ENCODE peak calls at places on chromosomes 13 and 19, in seven cellular contexts. D is mesendoderm, R is trophoblast cell, V is IMR-90, F is H9, A is mesenchymal stem cell, S is neuronal stem cell. J is an unnamed sample.

GRCh38 chr19:11268783-11269267 is 6.5 kb upstream of the DOCK6 start:
- DNase-seq in S (no peak), A (peak), F (no peak), D (no peak), R (no peak), V (peak), J (no peak)

GRCh38 chr13:47934371-47934770 is 66.7 kb downstream of the SUCLA2 start:
- DNase-seq in S (no peak), D (peak), F (no peak), V (no peak), R (no peak), A (no peak), J (no peak)

GRCh38 chr19:42246143-42246868 is 3.9 kb upstream of the GSK3A start:
- DNase-seq in S (no peak), R (peak), F (peak), D (peak), A (peak), V (peak), J (no peak)

GRCh38 chr19:16394681-16395375 is 70.2 kb downstream of the KLF2 start:
- DNase-seq in R (peak), V (peak), A (no peak), S (no peak), F (no peak), D (no peak), J (no peak)

GRCh38 chr13:110290153-110290552 is 16.8 kb downstream of the COL4A1 start:
- DNase-seq in S (no peak), R (no peak), V (no peak), D (no peak), F (no peak), A (no peak), J (no peak)

GRCh38 chr13:78035500-78035899 is 116.9 kb upstream of the EDNRB start:
- DNase-seq in A (no peak), D (no peak), S (no peak), F (no peak), V (no peak), R (no peak), J (no peak)

GRCh38 chr13:100208596-100208995 is 119.7 kb downstream of the PCCA start:
- DNase-seq in F (no peak), R (no peak), D (no peak), S (no peak), A (no peak), V (peak), J (no peak)

GRCh38 chr13:90803210-90803609 is 544.3 kb upstream of the MIR17HG start:
- DNase-seq in R (no peak), S (no peak), F (no peak), A (no peak), V (no peak), D (no peak), J (no peak)

GRCh38 chr13:112729408-112729807 is 39.6 kb downstream of the ATP11A start:
- DNase-seq in V (no peak), D (peak), S (no peak), A (no peak), R (no peak), F (peak), J (no peak)

GRCh38 chr19:7434391-7434790 is 54.4 kb downstream of the PEX11G start:
- DNase-seq in D (no peak), F (no peak), V (no peak), A (no peak), S (no peak), R (no peak), J (no peak)

GRCh38 chr13:92974905-92975429 is 251.6 kb upstream of the GPC6 start:
- DNase-seq in V (no peak), F (no peak), D (no peak), R (no peak), A (no peak), S (no peak), J (no peak)

GRCh38 chr13:92972751-92973150 is 253.9 kb upstream of the GPC6 start:
- DNase-seq in F (no peak), D (no peak), A (no peak), S (no peak), V (no peak), R (no peak), J (no peak)

DNA sequence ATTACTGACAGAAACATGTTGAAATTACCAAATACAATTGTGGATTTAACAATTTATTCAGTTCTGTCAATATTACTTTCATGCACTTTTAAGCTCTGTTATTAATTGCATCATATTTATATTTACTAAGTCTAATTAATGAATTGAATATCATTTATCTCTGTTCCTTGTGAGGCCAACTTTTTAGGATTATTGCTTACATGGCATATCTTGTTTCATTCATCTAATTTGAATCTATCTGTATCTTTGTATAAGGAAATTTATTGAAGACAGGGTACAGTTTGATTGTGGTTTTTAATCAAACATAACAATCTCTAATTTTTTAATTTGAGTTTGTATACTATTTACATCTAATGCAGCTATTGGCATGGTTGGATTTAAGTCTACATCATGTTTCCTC is 249.9 kb upstream of the GPC6 start:
- DNase-seq in A (no peak), F (no peak), R (no peak), D (no peak), S (no peak), V (no peak), J (no peak)
- H3K23ac ChIP-seq in A (no peak), F (no peak), R (no peak), D (no peak), S (no peak), V (no peak), J (no peak)

DNA sequence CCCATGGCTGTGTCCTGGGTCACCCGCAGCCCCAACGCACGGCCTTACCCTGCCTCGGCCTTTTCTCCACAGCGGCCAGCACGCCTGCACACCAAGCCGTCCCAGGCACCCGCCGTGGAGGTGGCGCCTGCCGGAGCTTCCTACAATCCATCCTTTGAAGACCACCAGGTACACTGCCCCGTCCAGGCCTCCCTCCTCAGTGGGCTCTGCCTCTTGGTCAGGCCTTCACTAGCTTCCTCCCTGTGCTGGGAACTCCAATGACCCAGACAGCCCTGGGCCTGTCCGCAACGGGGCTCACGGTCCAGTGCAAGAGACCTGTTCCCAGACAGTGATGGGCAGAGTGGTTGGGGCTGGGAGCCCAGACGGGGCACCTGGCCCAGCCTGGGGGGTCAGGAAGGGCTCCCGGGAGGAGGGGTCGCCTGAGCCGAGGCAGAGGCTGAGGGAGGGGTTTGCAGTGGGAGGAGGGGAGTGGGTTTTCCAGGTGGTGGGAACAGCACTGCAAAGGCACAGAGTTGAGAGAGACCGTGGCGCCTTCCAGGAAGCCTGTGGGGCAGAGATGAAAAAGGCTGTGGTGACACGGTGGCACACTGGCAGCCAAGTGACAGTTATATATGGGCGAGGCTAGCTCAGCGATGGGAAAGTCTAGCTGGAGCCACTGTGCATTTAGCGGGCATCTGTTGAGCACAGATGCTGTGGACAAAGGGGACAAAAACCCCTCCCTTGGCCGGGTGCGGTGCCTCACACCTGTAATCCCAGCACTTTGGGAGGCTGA is 7.3 kb downstream of the NOP53 start:
- DNase-seq in R (no peak), S (no peak), A (no peak), V (no peak), D (no peak), F (no peak), J (no peak)
- H3K23ac ChIP-seq in R (no peak), S (no peak), A (no peak), V (no peak), D (no peak), F (no peak), J (no peak)

GRCh38 chr13:107473255-107473654 is 742.1 kb downstream of the LIG4 start:
- DNase-seq in F (no peak), S (no peak), R (no peak), V (no peak), D (no peak), A (no peak), J (no peak)
- H3K23ac ChIP-seq in F (no peak), S (no peak), R (no peak), V (no peak), D (no peak), A (no peak), J (no peak)

DNA sequence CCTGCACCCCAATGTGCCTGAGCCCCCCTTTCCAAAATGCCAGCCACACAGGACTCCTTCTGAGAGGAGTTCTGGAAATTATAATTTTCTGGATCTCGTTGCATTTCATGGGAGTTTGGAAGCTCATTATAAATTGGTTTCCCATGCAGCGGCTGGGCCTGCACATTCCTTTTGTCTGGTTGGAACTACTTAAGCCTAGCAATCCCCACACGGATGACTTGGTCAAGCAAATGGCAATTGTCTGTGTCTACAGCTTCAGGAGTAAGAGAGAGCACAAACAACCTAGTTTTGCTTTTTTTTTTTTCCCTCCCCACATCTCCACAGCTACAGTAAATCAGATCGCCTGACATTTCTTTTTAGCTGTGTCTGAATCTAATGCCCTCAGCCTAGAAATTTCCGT is 15.2 kb downstream of the PCDH8 start:
- DNase-seq in V (no peak), F (no peak), S (peak), D (no peak), R (no peak), A (no peak), J (no peak)
- H3K23ac ChIP-seq in V (no peak), F (no peak), S (no peak), D (no peak), R (no peak), A (no peak), J (no peak)

GRCh38 chr19:8641221-8641907 is 10.9 kb downstream of the NFILZ start:
- DNase-seq in A (no peak), F (no peak), V (no peak), D (no peak), R (no peak), S (no peak), J (no peak)
- H3K23ac ChIP-seq in A (no peak), F (no peak), V (no peak), D (no peak), R (no peak), S (no peak), J (no peak)

GRCh38 chr13:93364166-93364565 is 137.6 kb downstream of the GPC6 start:
- DNase-seq in S (no peak), R (no peak), F (no peak), V (peak), D (no peak), A (peak), J (no peak)

GRCh38 chr13:93368705-93369104 is 142.1 kb downstream of the GPC6 start:
- DNase-seq in R (no peak), S (no peak), F (no peak), V (no peak), D (no peak), A (no peak), J (no peak)

DNA sequence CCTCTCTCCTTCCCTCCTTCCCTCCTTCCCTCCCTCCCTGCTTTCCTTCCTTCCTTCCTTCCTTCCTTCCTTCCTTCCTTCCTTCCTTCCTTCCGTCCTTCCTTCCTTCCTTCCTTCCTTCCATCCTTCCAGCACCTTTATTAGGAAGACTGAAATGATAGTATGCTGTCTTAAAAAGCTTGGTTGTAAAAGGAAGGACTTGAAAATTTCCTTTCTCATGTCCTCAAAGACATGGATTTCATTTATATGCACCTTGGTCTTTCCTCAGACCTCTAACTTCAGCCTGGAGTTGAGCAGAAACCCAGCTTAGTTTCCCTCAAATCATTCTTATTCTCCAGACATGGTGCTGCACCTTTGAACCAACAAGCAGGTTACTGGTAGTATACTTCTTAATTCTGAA is 141.7 kb downstream of the GPC6 start:
- DNase-seq in A (no peak), F (no peak), S (no peak), R (no peak), D (no peak), V (no peak), J (no peak)
- H3K23ac ChIP-seq in A (no peak), F (no peak), S (no peak), R (no peak), D (no peak), V (no peak), J (no peak)

DNA sequence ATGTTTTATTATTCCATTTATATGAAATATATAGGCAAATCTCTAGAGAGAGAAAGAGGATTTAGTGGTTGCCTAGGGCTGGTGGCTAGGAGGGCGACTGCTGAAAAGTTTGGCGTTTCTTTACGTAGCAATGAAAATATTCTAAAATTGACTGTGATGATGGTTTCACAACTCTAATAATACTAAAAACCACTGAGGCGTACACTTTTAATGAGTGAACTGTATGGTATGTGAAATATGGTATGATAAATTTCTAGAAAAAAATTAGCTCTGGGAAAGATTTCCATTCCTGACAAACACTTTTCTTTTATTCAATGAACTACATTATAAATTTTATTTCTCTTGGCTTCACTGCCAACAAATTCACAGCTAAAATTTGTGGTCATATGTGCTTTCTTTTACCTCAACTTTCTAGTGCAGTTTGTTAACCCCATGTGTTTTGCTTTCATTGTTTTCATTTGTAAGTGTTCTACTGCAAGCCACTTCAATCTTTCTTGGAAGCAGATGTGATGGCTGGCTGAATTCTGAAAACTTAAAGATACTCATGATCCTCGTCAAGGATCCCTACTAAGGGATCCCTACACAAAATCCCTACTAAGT is 11.1 kb downstream of the ZC3H13 start:
- DNase-seq in R (peak), D (no peak), F (no peak), A (no peak), S (no peak), V (peak), J (no peak)
- H3K23ac ChIP-seq in R (no peak), D (no peak), F (no peak), A (no peak), S (no peak), V (no peak), J (no peak)

GRCh38 chr13:99035715-99036114 is 57.9 kb upstream of the DOCK9 start:
- DNase-seq in S (no peak), A (no peak), R (no peak), V (no peak), F (no peak), D (no peak), J (no peak)
- H3K23ac ChIP-seq in S (no peak), A (no peak), R (no peak), V (no peak), F (no peak), D (no peak), J (no peak)

DNA sequence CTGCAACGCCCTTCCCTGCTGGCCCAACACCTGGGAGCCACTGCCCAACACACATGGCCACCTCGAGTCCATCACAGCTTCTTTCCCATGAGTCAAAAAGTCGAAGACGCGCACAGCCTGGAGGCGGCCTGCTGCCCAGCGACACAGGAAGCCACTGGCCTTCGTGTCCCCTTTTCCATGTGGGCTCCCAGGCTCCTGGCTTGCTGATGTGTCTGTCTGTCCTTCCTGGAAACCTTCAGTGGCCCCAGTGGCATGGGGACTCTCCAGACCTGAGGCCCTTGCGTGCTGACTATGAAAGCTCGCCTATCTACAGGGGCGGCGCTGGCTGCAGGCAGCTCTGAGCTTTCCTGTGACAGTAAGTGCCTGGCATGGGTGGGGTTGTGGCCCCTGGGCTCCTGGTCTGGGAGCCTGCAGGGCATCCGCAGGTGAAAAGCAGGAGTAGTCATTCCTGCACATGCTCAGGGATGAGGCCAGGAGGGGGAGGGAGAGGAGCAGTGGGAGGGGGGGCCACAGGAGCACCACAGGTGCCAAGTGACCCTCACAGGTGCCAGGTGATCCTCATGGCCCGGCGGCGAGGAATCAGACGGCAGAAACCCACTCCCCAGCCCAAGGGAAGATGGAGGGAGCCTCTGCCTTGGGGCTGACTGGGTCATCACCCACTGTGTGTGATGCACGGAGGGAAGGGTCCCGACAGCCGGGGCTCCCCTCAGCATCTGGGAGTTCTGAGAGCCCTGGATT is 27.5 kb downstream of the SH3GL1 start:
- DNase-seq in D (no peak), S (no peak), V (no peak), A (no peak), F (no peak), R (peak), J (peak)
- H3K23ac ChIP-seq in D (no peak), S (peak), V (peak), A (no peak), F (no peak), R (no peak), J (no peak)

GRCh38 chr13:23552661-23553060 is 17.6 kb upstream of the TNFRSF19 start:
- DNase-seq in R (no peak), A (no peak), D (no peak), V (no peak), S (no peak), F (no peak), J (no peak)

GRCh38 chr13:23550164-23550563 is 20.0 kb upstream of the TNFRSF19 start:
- DNase-seq in S (no peak), V (no peak), R (no peak), F (no peak), D (no peak), A (no peak), J (no peak)

GRCh38 chr13:23552171-23552570 is 18.0 kb upstream of the TNFRSF19 start:
- DNase-seq in D (no peak), R (no peak), S (no peak), V (no peak), A (no peak), F (no peak), J (no peak)

GRCh38 chr13:23549724-23550123 is 20.5 kb upstream of the TNFRSF19 start:
- DNase-seq in A (no peak), F (no peak), D (no peak), S (no peak), R (no peak), V (no peak), J (no peak)

DNA sequence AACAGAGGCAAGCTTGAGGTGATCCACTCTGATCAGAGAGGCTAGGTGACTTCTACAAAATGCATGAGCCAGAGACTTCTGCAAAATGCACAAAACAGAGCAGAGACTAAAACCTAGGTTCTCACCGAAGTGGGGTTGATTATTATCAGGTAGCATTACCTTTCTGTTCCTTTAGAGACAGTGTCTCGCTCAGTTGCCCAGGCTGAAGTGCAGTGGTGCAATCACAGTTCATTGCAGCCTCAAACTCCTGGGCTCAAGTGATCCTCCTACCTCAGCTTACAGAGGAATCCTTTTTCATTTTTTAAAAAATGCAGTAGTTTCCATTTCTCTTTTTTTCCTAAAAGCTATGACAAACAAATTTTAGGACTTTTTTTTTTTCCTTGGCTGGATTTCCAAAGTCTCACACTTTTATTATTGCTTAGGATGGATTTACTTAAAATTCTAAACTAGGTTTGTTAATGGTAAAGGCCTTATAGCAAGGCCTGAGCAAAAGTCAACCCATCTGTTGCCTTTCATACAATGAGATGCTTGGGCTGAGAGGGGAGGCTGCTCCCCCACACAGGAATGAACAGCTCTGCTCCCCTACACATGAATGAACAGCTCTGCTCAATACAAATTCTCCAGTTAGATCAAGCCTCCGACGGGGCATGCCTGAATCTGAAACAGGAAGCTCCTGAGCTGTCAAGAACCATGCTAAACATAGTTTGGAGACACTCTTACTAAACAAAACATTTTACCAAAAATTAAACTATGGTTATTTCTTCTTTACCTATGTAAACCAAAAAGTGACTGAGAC is 18.8 kb upstream of the TNFRSF19 start:
- DNase-seq in F (no peak), V (no peak), A (no peak), S (peak), D (no peak), R (no peak), J (no peak)
- H3K23ac ChIP-seq in F (no peak), V (no peak), A (no peak), S (no peak), D (no peak), R (no peak), J (no peak)

J was measured in H1.